ENCODE peak calls at places on chromosomes 16 and 17, in four cellular contexts. Z is HL-60, G is GM12878, B is K562. W is an unnamed sample.
A peak's percentile ranks its signal among the peaks of the same experiment; 100 is the strongest.

GRCh38 chr17:50634123-50634914 is at the start of gene ABCC3:
- DNase-seq in G (no peak), Z (no peak), B (no peak), W (no peak)

GRCh38 chr16:19882186-19882585 is 2.5 kb downstream of the GPRC5B start:
- DNase-seq in G (no peak), Z (no peak), B (no peak), W (no peak)

GRCh38 chr17:50221500-50222480 is 20.4 kb upstream of the COL1A1 start:
- DNase-seq in B (no peak), Z (no peak), G (no peak), W (no peak)

GRCh38 chr16:80518436-80518835 is 22.4 kb upstream of the DYNLRB2 start:
- DNase-seq in B (no peak), G (no peak), Z (no peak), W (peak; percentile 20)

GRCh38 chr17:31394544-31394943 is 3.1 kb downstream of the RAB11FIP4 start:
- DNase-seq in B (peak; percentile 73), G (no peak), Z (peak; percentile 39), W (peak; percentile 54)

GRCh38 chr16:49639739-49640388 is 216.0 kb downstream of the ZNF423 start:
- DNase-seq in B (no peak), G (no peak), Z (no peak), W (no peak)

GRCh38 chr17:44044092-44044491 is 22.4 kb downstream of the LSM12 start:
- DNase-seq in B (no peak), Z (no peak), G (no peak), W (no peak)

GRCh38 chr16:397736-398332 is 835 bp downstream of the NME4 start:
- DNase-seq in G (no peak), Z (no peak), B (peak; percentile 74), W (no peak)

GRCh38 chr16:66619534-66620418 is 15.3 kb downstream of the CMTM3 start:
- DNase-seq in B (peak; percentile 75), G (no peak), Z (no peak), W (no peak)

GRCh38 chr16:72191551-72191950 is 19.6 kb upstream of the PMFBP1 start:
- DNase-seq in B (no peak), Z (no peak), G (no peak), W (no peak)

GRCh38 chr16:61382435-61382834 is 653.8 kb downstream of the CDH8 start:
- DNase-seq in B (no peak), G (no peak), Z (no peak), W (no peak)

GRCh38 chr17:39634384-39634871 is 2.5 kb upstream of the STARD3 start:
- DNase-seq in B (peak; percentile 64), Z (no peak), G (no peak), W (no peak)

GRCh38 chr17:19370493-19370960 is 7.8 kb upstream of the MAPK7 start:
- DNase-seq in Z (no peak), G (no peak), B (no peak), W (no peak)

GRCh38 chr17:68106085-68106484 is 70.5 kb downstream of the KPNA2 start:
- DNase-seq in B (no peak), Z (no peak), G (no peak), W (no peak)

GRCh38 chr17:82118815-82119380 is 20.9 kb upstream of the FASN start:
- DNase-seq in G (no peak), Z (no peak), B (peak; percentile 62), W (no peak)

GRCh38 chr16:86874141-86874540 is 295.8 kb downstream of the FOXL1 start:
- DNase-seq in G (no peak), B (peak; percentile 39), Z (no peak), W (peak; percentile 41)

GRCh38 chr17:7023576-7024401 is 939 bp downstream of the BCL6B start:
- DNase-seq in Z (peak; percentile 50), G (peak; percentile 81), B (peak; percentile 91), W (peak; percentile 74)

GRCh38 chr17:37706446-37706845 is 38.4 kb downstream of the HNF1B start:
- DNase-seq in Z (no peak), G (no peak), B (no peak), W (no peak)

GRCh38 chr17:7846765-7847661 is 7.9 kb upstream of the TMEM88 start:
- DNase-seq in G (no peak), B (no peak), Z (no peak), W (no peak)

GRCh38 chr16:49003022-49003421 is 278.6 kb downstream of the CBLN1 start:
- DNase-seq in Z (no peak), B (no peak), G (no peak), W (no peak)

GRCh38 chr17:77501101-77501566 is 360.4 kb downstream of the SEC14L1 start:
- DNase-seq in B (peak; percentile 68), G (no peak), Z (no peak), W (peak; percentile 41)

GRCh38 chr16:49441366-49441780 is 67.8 kb downstream of the C16orf78 start:
- DNase-seq in G (peak; percentile 71), Z (no peak), B (no peak), W (peak; percentile 78)

GRCh38 chr17:76947309-76947708 is 79.1 kb downstream of the MGAT5B start:
- DNase-seq in G (no peak), B (no peak), Z (no peak), W (no peak)

GRCh38 chr16:69165584-69165983 is 21.4 kb upstream of the SNTB2 start:
- DNase-seq in G (no peak), Z (no peak), B (no peak), W (no peak)

GRCh38 chr17:9522074-9522473 is 53.5 kb downstream of the STX8 start:
- DNase-seq in G (no peak), Z (no peak), B (peak; percentile 52), W (peak; percentile 15)

GRCh38 chr17:79117905-79118487 is 43.4 kb downstream of the ENGASE start:
- DNase-seq in G (no peak), B (no peak), Z (no peak), W (no peak)

GRCh38 chr16:73197598-73197997 is 149.7 kb upstream of the ZFHX3 start:
- DNase-seq in B (no peak), G (no peak), Z (no peak), W (no peak)

GRCh38 chr17:70168979-70169706 is at the start of gene KCNJ2:
- DNase-seq in G (no peak), B (peak; percentile 77), Z (peak; percentile 70), W (peak; percentile 63)

GRCh38 chr16:67169642-67170167 is 633 bp upstream of the NOL3 start:
- DNase-seq in G (no peak), Z (no peak), B (peak; percentile 76), W (no peak)

GRCh38 chr17:47978324-47978723 is 7.4 kb downstream of the CDK5RAP3 start:
- DNase-seq in Z (no peak), B (peak; percentile 76), G (no peak), W (peak; percentile 78)

GRCh38 chr17:7549401-7550055 is 670 bp downstream of the TNFSF12 start:
- DNase-seq in Z (no peak), B (no peak), G (no peak), W (peak; percentile 31)

GRCh38 chr16:17233301-17234002 is 237.3 kb downstream of the XYLT1 start:
- DNase-seq in B (no peak), G (no peak), Z (no peak), W (no peak)

GRCh38 chr16:77610496-77610895 is 111.8 kb upstream of the NUDT7 start:
- DNase-seq in B (no peak), G (no peak), Z (no peak), W (no peak)

GRCh38 chr16:77618011-77618410 is 104.3 kb upstream of the NUDT7 start:
- DNase-seq in B (no peak), Z (no peak), G (no peak), W (no peak)

GRCh38 chr16:77611386-77611785 is 110.9 kb upstream of the NUDT7 start:
- DNase-seq in G (no peak), Z (no peak), B (no peak), W (no peak)

GRCh38 chr16:77618951-77619350 is 103.4 kb upstream of the NUDT7 start:
- DNase-seq in G (no peak), B (no peak), Z (no peak), W (no peak)

DNA sequence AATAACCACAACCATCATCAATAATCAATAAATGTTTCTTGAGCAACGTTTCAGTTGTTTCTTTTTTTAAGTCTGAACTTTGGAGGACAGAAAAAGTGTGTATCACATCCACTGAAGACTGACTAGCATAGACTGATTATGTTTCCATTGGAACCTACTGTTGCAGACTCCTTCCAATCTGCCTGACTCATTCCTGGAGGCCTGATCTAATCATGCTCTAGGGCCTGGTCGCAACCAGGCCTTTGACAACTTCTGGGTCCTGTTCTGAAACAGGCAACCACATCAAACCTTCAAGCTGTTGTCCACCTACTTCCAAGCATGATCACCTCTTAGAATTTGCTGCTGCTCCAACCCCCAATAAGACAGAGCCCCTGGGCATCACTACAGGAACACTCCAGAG is 109.2 kb upstream of the NUDT7 start:
- DNase-seq in Z (no peak), B (no peak), G (no peak), W (no peak)
- TF ChIP-seq SPI1 in Z (no peak), B (no peak), G (no peak), W (no peak)

DNA sequence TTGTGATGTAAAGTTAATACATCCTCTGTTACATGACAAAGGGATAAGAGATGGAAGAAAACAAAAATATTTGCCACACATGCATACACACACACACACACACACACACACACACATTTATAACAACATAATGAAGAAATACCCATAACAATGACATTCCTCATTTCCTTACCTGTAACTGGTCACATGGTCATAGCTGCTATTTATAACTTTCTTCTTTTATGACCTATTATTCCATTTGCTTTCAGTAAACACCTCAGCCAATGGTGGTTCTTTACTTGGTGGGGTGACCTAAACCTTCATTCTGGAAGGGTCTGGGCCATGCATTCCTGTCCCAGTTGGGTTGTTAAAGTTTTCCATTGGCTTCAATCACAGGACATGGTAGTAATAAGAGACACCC is 5.3 kb downstream of the MT2A start:
- DNase-seq in G (no peak), Z (no peak), B (no peak), W (no peak)
- TF ChIP-seq SPI1 in G (no peak), Z (no peak), B (no peak), W (no peak)

DNA sequence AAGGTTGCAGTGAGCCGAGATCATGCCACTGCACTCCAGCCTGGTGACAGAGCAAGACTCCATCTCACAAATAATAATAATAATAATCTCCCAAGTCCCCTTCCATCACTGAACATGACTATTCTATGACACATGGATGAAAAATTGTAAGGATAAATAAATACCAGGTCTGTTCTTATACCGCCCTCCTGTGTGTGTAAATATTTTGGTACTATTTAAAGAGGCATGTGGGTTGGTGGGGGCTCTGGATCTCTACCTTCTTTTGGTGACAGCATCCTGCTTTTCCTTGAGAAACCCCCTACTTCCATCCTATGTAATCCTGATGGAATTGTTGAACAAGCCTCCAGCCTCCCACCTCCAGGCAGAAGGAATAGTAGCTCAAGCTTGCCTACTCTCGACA is 287.5 kb downstream of the SLC39A11 start:
- DNase-seq in G (no peak), Z (no peak), B (no peak), W (no peak)
- TF ChIP-seq SPI1 in G (no peak), Z (no peak), B (no peak), W (no peak)

DNA sequence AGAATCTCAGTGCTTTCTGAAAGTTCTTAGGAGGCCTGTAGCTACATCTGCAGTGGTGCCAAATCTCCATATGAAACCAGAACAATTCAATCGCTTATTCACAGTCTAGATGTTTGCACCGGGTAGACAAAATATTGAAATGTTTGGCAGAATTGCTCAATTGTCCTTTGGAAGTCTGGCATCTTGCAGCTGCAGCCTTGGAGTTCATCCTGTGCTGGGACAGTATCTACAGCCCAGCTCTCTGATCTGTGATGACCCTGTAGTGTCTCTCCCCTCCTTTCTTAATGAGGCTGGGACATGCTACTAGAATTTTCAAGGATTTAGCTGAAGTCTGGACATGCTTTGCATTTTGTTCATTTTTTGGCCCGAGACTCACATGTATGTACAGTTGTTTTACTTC is 209.7 kb downstream of the MAP2K4 start:
- DNase-seq in B (no peak), Z (no peak), G (no peak), W (no peak)
- TF ChIP-seq SPI1 in B (no peak), Z (no peak), G (no peak), W (no peak)

W was measured in GM12891.